ENCODE peak calls at places on chromosomes 6 and 20, in eight cellular contexts. J is spleen, Z is psoas muscle, W is stomach, U is IMR-90, C is fibroblast of lung, K is WERI-Rb-1, P is heart right ventricle. H is an unnamed sample.

GRCh38 chr20:52340036-52340634 is 148.6 kb upstream of the ZFP64 start:
- DNase-seq in K (no peak), U (no peak), C (no peak), W (no peak), P (no peak), J (no peak), Z (no peak), H (no peak)

GRCh38 chr20:52828199-52828598 is 144.0 kb upstream of the TSHZ2 start:
- DNase-seq in K (no peak), J (no peak), Z (no peak), W (no peak), C (no peak), P (no peak), U (no peak), H (no peak)

GRCh38 chr6:159071843-159072769 is 27.3 kb upstream of the TAGAP start:
- DNase-seq in U (no peak), C (no peak), J (no peak), P (no peak), W (no peak), Z (no peak), K (no peak), H (no peak)

GRCh38 chr6:30721198-30722024 is 1.3 kb downstream of the TUBB start:
- DNase-seq in U (peak; percentile 87), C (peak; percentile 82), K (peak; percentile 97), P (peak; percentile 93), J (peak; percentile 98), Z (peak; percentile 94), W (peak; percentile 94), H (peak; percentile 72)

GRCh38 chr20:3902446-3902845 is 13.3 kb downstream of the PANK2 start:
- DNase-seq in U (no peak), C (no peak), W (no peak), K (no peak), P (no peak), Z (no peak), J (no peak), H (no peak)

GRCh38 chr6:77454386-77454785 is 8.9 kb downstream of the HTR1B start:
- DNase-seq in Z (no peak), C (no peak), W (no peak), U (peak; percentile 21), J (no peak), P (no peak), K (no peak), H (no peak)

GRCh38 chr6:38155144-38155543 is 335.6 kb downstream of the ZFAND3 start:
- DNase-seq in Z (no peak), P (peak; percentile 24), J (no peak), K (no peak), W (no peak), C (no peak), U (peak; percentile 35), H (peak; percentile 88)

GRCh38 chr6:154510144-154510905 is at the start of gene CNKSR3:
- DNase-seq in P (peak; percentile 89), Z (peak; percentile 75), J (peak; percentile 88), W (peak; percentile 93), U (peak; percentile 95), K (peak; percentile 83), C (peak; percentile 92), H (peak; percentile 91)

GRCh38 chr6:41921712-41921998 is 356 bp downstream of the BYSL start:
- DNase-seq in K (no peak), W (no peak), P (no peak), Z (no peak), C (no peak), U (no peak), J (no peak), H (no peak)

GRCh38 chr20:59939052-59939878 is 840 bp downstream of the PPP1R3D start:
- DNase-seq in K (no peak), Z (peak; percentile 25), W (no peak), J (peak; percentile 90), P (peak; percentile 7), U (no peak), C (peak; percentile 20), H (no peak)

GRCh38 chr20:15643713-15644112 is 929.5 kb downstream of the KIF16B start:
- DNase-seq in U (peak; percentile 10), P (no peak), C (no peak), K (no peak), W (no peak), Z (no peak), J (no peak), H (no peak)

GRCh38 chr6:6515691-6516607 is 72.6 kb upstream of the LY86 start:
- DNase-seq in J (no peak), P (no peak), C (no peak), Z (no peak), W (no peak), U (no peak), K (no peak), H (no peak)

GRCh38 chr6:127891731-127892326 is 9.0 kb downstream of the THEMIS start:
- DNase-seq in W (no peak), Z (no peak), K (no peak), C (no peak), U (no peak), P (no peak), J (no peak), H (no peak)

GRCh38 chr20:9281770-9282169 is 212.9 kb downstream of the PLCB4 start:
- DNase-seq in J (no peak), C (no peak), U (no peak), K (no peak), W (no peak), P (no peak), Z (no peak), H (no peak)

GRCh38 chr6:139919107-139920026 is 544.9 kb upstream of the CITED2 start:
- DNase-seq in Z (no peak), C (no peak), U (no peak), P (no peak), K (no peak), J (no peak), W (no peak), H (no peak)

GRCh38 chr6:2477723-2478122 is 232.3 kb upstream of the GMDS start:
- DNase-seq in J (no peak), P (no peak), W (no peak), Z (no peak), C (no peak), K (no peak), U (no peak), H (no peak)

GRCh38 chr6:42923656-42924055 is 5.6 kb upstream of the CNPY3 start:
- DNase-seq in J (no peak), C (no peak), K (no peak), P (no peak), U (no peak), W (no peak), Z (no peak), H (no peak)

GRCh38 chr6:73695619-73696421 is at the start of gene CD109:
- DNase-seq in C (peak; percentile 88), P (peak; percentile 38), U (peak; percentile 73), Z (peak; percentile 48), J (no peak), W (no peak), K (peak; percentile 56), H (peak; percentile 51)

GRCh38 chr6:158938811-158939254 is 61.2 kb downstream of the RSPH3 start:
- DNase-seq in K (no peak), P (no peak), U (no peak), J (no peak), Z (peak; percentile 32), C (no peak), W (no peak), H (peak; percentile 7)

GRCh38 chr6:156622185-156622584 is 155.0 kb upstream of the ARID1B start:
- DNase-seq in K (no peak), P (no peak), W (no peak), J (no peak), C (no peak), U (no peak), Z (no peak), H (no peak)

GRCh38 chr6:138293428-138293827 is 75.1 kb upstream of the PBOV1 start:
- DNase-seq in C (peak; percentile 59), Z (no peak), U (no peak), J (peak; percentile 36), W (no peak), K (no peak), P (no peak), H (no peak)

GRCh38 chr20:5184684-5185083 is 57.9 kb downstream of the CDS2 start:
- DNase-seq in W (no peak), K (no peak), C (no peak), Z (no peak), U (no peak), J (no peak), P (no peak), H (no peak)
- H3K36me3 ChIP-seq in W (peaks cover 94% of the 10 kb centered on the region), K (peaks cover 23% of the 10 kb centered on the region), C (peaks cover 2% of the 10 kb centered on the region), Z (peaks cover 88% of the 10 kb centered on the region), U (peaks cover 30% of the 10 kb centered on the region), J (peaks cover 36% of the 10 kb centered on the region), P (peaks cover 96% of the 10 kb centered on the region), H (peaks cover 3% of the 10 kb centered on the region)

DNA sequence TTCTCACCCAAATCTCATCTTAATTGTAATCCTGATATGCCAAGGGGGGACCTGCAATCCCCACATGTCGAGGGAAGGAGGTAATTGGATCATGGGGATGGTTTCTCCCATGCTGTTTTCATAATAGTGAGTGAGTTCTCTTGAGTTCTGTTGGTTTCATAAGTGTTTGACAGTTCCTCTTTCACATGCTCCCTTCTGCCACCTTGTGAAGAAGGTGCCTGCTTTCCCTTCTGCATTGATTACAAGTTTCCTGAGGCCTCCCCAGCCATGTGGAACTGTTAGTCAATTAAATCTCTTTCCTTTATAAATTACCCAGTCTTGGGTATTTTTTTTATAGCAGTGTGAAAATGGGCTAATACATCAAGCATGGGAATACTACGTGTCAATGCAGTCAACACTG is 925.0 kb upstream of the MAN1A1 start:
- DNase-seq in P (no peak), K (no peak), Z (no peak), U (no peak), C (no peak), J (no peak), W (no peak), H (no peak)
- TF ChIP-seq CTCF in P (no peak), K (no peak), Z (no peak), U (no peak), C (no peak), J (no peak), W (no peak), H (no peak)

GRCh38 chr6:24867104-24867703 is 68.5 kb upstream of the ARMH2 start:
- DNase-seq in C (no peak), K (no peak), J (no peak), U (no peak), P (no peak), W (no peak), Z (no peak), H (no peak)
- H3K36me3 ChIP-seq in C (no peaks in the 10 kb centered on the region), K (no peaks in the 10 kb centered on the region), J (peaks cover 57% of the 10 kb centered on the region), U (peaks cover 18% of the 10 kb centered on the region), P (peaks cover 23% of the 10 kb centered on the region), W (peaks cover 39% of the 10 kb centered on the region), Z (peaks cover 59% of the 10 kb centered on the region), H (no peaks in the 10 kb centered on the region)

GRCh38 chr6:99130897-99131873 is 183.4 kb upstream of the FBXL4 start:
- DNase-seq in U (no peak), P (no peak), W (no peak), Z (no peak), J (no peak), K (no peak), C (no peak), H (no peak)
- TF ChIP-seq CTCF in U (no peak), P (no peak), W (no peak), Z (no peak), J (no peak), K (peak; percentile 2), C (no peak), H (peak; percentile 47)